ENCODE peak calls at places on chromosome 9, in nine cellular contexts. One of them, this sample, is unnamed.

GRCh38 chr9:134666801-134667200 is 25.2 kb downstream of the COL5A1 start:
- DNase-seq in GM06990: no peak
- DNase-seq in AG09309: no peak
- DNase-seq in mesenchymal stem cell: peak; percentile 72
- DNase-seq in skeletal muscle cell: no peak
- DNase-seq in CD4-positive, CD25-positive, alpha-beta regulatory T cell: no peak
- DNase-seq in right cardiac atrium: no peak
- DNase-seq in CD8-positive, alpha-beta memory T cell: no peak
- DNase-seq in adrenal gland: no peak
- DNase-seq in this sample: no peak

GRCh38 chr9:136103651-136104487 is 8.8 kb upstream of the NACC2 start:
- DNase-seq in GM06990: no peak
- DNase-seq in AG09309: no peak
- DNase-seq in mesenchymal stem cell: no peak
- DNase-seq in skeletal muscle cell: no peak
- DNase-seq in CD4-positive, CD25-positive, alpha-beta regulatory T cell: no peak
- DNase-seq in right cardiac atrium: peak; percentile 69
- DNase-seq in CD8-positive, alpha-beta memory T cell: no peak
- DNase-seq in adrenal gland: no peak
- DNase-seq in this sample: no peak

GRCh38 chr9:106859957-106860715 is 2.8 kb upstream of the ZNF462 start:
- DNase-seq in GM06990: peak; percentile 9
- DNase-seq in AG09309: no peak
- DNase-seq in mesenchymal stem cell: peak; percentile 63
- DNase-seq in skeletal muscle cell: no peak
- DNase-seq in CD4-positive, CD25-positive, alpha-beta regulatory T cell: no peak
- DNase-seq in right cardiac atrium: peak; percentile 76
- DNase-seq in CD8-positive, alpha-beta memory T cell: no peak
- DNase-seq in adrenal gland: peak; percentile 49
- DNase-seq in this sample: no peak

GRCh38 chr9:120265791-120266190 is 314.2 kb downstream of the CDK5RAP2 start:
- DNase-seq in GM06990: no peak
- DNase-seq in AG09309: no peak
- DNase-seq in mesenchymal stem cell: no peak
- DNase-seq in skeletal muscle cell: peak; percentile 12
- DNase-seq in CD4-positive, CD25-positive, alpha-beta regulatory T cell: no peak
- DNase-seq in right cardiac atrium: peak; percentile 46
- DNase-seq in CD8-positive, alpha-beta memory T cell: no peak
- DNase-seq in adrenal gland: no peak
- DNase-seq in this sample: no peak

GRCh38 chr9:113587471-113588031 is 124.0 kb downstream of the RGS3 start:
- DNase-seq in GM06990: no peak
- DNase-seq in AG09309: no peak
- DNase-seq in mesenchymal stem cell: peak; percentile 49
- DNase-seq in skeletal muscle cell: no peak
- DNase-seq in CD4-positive, CD25-positive, alpha-beta regulatory T cell: no peak
- DNase-seq in right cardiac atrium: peak; percentile 91
- DNase-seq in CD8-positive, alpha-beta memory T cell: no peak
- DNase-seq in adrenal gland: no peak
- DNase-seq in this sample: no peak

GRCh38 chr9:107929439-107929838 is 439.9 kb upstream of the KLF4 start:
- DNase-seq in GM06990: no peak
- DNase-seq in AG09309: no peak
- DNase-seq in mesenchymal stem cell: peak; percentile 80
- DNase-seq in skeletal muscle cell: peak; percentile 89
- DNase-seq in CD4-positive, CD25-positive, alpha-beta regulatory T cell: no peak
- DNase-seq in right cardiac atrium: peak; percentile 82
- DNase-seq in CD8-positive, alpha-beta memory T cell: no peak
- DNase-seq in adrenal gland: peak; percentile 39
- DNase-seq in this sample: no peak

GRCh38 chr9:115212832-115213231 is 94.9 kb upstream of the TNC start:
- DNase-seq in GM06990: no peak
- DNase-seq in AG09309: no peak
- DNase-seq in mesenchymal stem cell: no peak
- DNase-seq in skeletal muscle cell: no peak
- DNase-seq in CD4-positive, CD25-positive, alpha-beta regulatory T cell: no peak
- DNase-seq in right cardiac atrium: no peak
- DNase-seq in CD8-positive, alpha-beta memory T cell: no peak
- DNase-seq in adrenal gland: no peak
- DNase-seq in this sample: no peak

GRCh38 chr9:91534374-91534773 is 110.7 kb upstream of the NFIL3 start:
- DNase-seq in GM06990: no peak
- DNase-seq in AG09309: no peak
- DNase-seq in mesenchymal stem cell: no peak
- DNase-seq in skeletal muscle cell: no peak
- DNase-seq in CD4-positive, CD25-positive, alpha-beta regulatory T cell: no peak
- DNase-seq in right cardiac atrium: no peak
- DNase-seq in CD8-positive, alpha-beta memory T cell: no peak
- DNase-seq in adrenal gland: no peak
- DNase-seq in this sample: no peak

GRCh38 chr9:129178983-129179382 is 922 bp upstream of the IER5L start:
- DNase-seq in GM06990: no peak
- DNase-seq in AG09309: no peak
- DNase-seq in mesenchymal stem cell: peak; percentile 52
- DNase-seq in skeletal muscle cell: no peak
- DNase-seq in CD4-positive, CD25-positive, alpha-beta regulatory T cell: no peak
- DNase-seq in right cardiac atrium: peak; percentile 50
- DNase-seq in CD8-positive, alpha-beta memory T cell: no peak
- DNase-seq in adrenal gland: no peak
- DNase-seq in this sample: no peak

GRCh38 chr9:69500925-69501324 is 171.2 kb downstream of the APBA1 start:
- DNase-seq in GM06990: no peak
- DNase-seq in AG09309: no peak
- DNase-seq in mesenchymal stem cell: no peak
- DNase-seq in skeletal muscle cell: no peak
- DNase-seq in CD4-positive, CD25-positive, alpha-beta regulatory T cell: no peak
- DNase-seq in right cardiac atrium: no peak
- DNase-seq in CD8-positive, alpha-beta memory T cell: no peak
- DNase-seq in adrenal gland: no peak
- DNase-seq in this sample: no peak

GRCh38 chr9:106956971-106957370 is 94.0 kb downstream of the ZNF462 start:
- DNase-seq in GM06990: no peak
- DNase-seq in AG09309: no peak
- DNase-seq in mesenchymal stem cell: peak; percentile 63
- DNase-seq in skeletal muscle cell: peak; percentile 72
- DNase-seq in CD4-positive, CD25-positive, alpha-beta regulatory T cell: no peak
- DNase-seq in right cardiac atrium: no peak
- DNase-seq in CD8-positive, alpha-beta memory T cell: no peak
- DNase-seq in adrenal gland: no peak
- DNase-seq in this sample: no peak

GRCh38 chr9:2132484-2133082 is 117.4 kb downstream of the SMARCA2 start:
- DNase-seq in GM06990: no peak
- DNase-seq in AG09309: peak; percentile 20
- DNase-seq in mesenchymal stem cell: peak; percentile 49
- DNase-seq in skeletal muscle cell: no peak
- DNase-seq in CD4-positive, CD25-positive, alpha-beta regulatory T cell: no peak
- DNase-seq in right cardiac atrium: no peak
- DNase-seq in CD8-positive, alpha-beta memory T cell: no peak
- DNase-seq in adrenal gland: no peak
- DNase-seq in this sample: peak; percentile 11

GRCh38 chr9:127825319-127826051 is 22.8 kb downstream of the FPGS start:
- DNase-seq in GM06990: no peak
- DNase-seq in AG09309: no peak
- DNase-seq in mesenchymal stem cell: no peak
- DNase-seq in skeletal muscle cell: no peak
- DNase-seq in CD4-positive, CD25-positive, alpha-beta regulatory T cell: no peak
- DNase-seq in right cardiac atrium: peak; percentile 89
- DNase-seq in CD8-positive, alpha-beta memory T cell: no peak
- DNase-seq in adrenal gland: peak; percentile 56
- DNase-seq in this sample: no peak

GRCh38 chr9:127943011-127943662 is 5.5 kb upstream of the DPM2 start:
- DNase-seq in GM06990: no peak
- DNase-seq in AG09309: no peak
- DNase-seq in mesenchymal stem cell: no peak
- DNase-seq in skeletal muscle cell: no peak
- DNase-seq in CD4-positive, CD25-positive, alpha-beta regulatory T cell: no peak
- DNase-seq in right cardiac atrium: no peak
- DNase-seq in CD8-positive, alpha-beta memory T cell: no peak
- DNase-seq in adrenal gland: no peak
- DNase-seq in this sample: no peak

GRCh38 chr9:97502222-97502983 is 937 bp downstream of the TMOD1 start:
- DNase-seq in GM06990: peak; percentile 58
- DNase-seq in AG09309: no peak
- DNase-seq in mesenchymal stem cell: no peak
- DNase-seq in skeletal muscle cell: no peak
- DNase-seq in CD4-positive, CD25-positive, alpha-beta regulatory T cell: no peak
- DNase-seq in right cardiac atrium: peak; percentile 71
- DNase-seq in CD8-positive, alpha-beta memory T cell: no peak
- DNase-seq in adrenal gland: peak; percentile 43
- DNase-seq in this sample: no peak

GRCh38 chr9:21552244-21552825 is 70.2 kb upstream of the IFNE start:
- DNase-seq in GM06990: no peak
- DNase-seq in AG09309: no peak
- DNase-seq in mesenchymal stem cell: no peak
- DNase-seq in skeletal muscle cell: no peak
- DNase-seq in CD4-positive, CD25-positive, alpha-beta regulatory T cell: no peak
- DNase-seq in right cardiac atrium: no peak
- DNase-seq in CD8-positive, alpha-beta memory T cell: no peak
- DNase-seq in adrenal gland: no peak
- DNase-seq in this sample: no peak

GRCh38 chr9:81874926-81875325 is 53.3 kb upstream of the SPATA31D4 start:
- DNase-seq in GM06990: no peak
- DNase-seq in AG09309: no peak
- DNase-seq in mesenchymal stem cell: peak; percentile 89
- DNase-seq in skeletal muscle cell: peak; percentile 86
- DNase-seq in CD4-positive, CD25-positive, alpha-beta regulatory T cell: no peak
- DNase-seq in right cardiac atrium: no peak
- DNase-seq in CD8-positive, alpha-beta memory T cell: no peak
- DNase-seq in adrenal gland: no peak
- DNase-seq in this sample: no peak

GRCh38 chr9:92668746-92669526 is 995 bp downstream of the IPPK start:
- DNase-seq in GM06990: no peak
- DNase-seq in AG09309: no peak
- DNase-seq in mesenchymal stem cell: peak; percentile 84
- DNase-seq in skeletal muscle cell: peak; percentile 26
- DNase-seq in CD4-positive, CD25-positive, alpha-beta regulatory T cell: no peak
- DNase-seq in right cardiac atrium: peak; percentile 79
- DNase-seq in CD8-positive, alpha-beta memory T cell: peak; percentile 60
- DNase-seq in adrenal gland: peak; percentile 58
- DNase-seq in this sample: no peak

DNA sequence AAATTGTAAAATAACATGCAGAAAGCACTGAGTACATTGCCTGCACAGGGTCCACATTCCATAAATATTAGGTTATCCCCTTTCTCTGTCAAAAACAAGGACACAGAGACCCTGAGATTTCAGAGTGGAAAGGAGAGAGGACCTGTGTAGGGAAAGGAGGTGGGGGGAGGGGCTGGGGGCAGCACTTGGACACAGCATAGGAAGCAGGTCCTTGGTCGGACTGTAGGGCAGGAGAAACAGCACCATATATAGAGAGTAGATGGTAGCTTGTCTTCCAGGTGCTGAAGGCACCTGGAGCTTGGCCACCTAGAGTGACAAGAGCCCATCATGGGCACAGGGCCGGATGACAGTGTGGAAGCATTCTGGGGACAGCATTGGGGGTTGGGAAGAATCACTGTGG is 2.4 kb downstream of the TPM2 start:
- DNase-seq in GM06990: no peak
- DNase-seq in AG09309: no peak
- DNase-seq in mesenchymal stem cell: no peak
- DNase-seq in skeletal muscle cell: no peak
- DNase-seq in CD4-positive, CD25-positive, alpha-beta regulatory T cell: no peak
- DNase-seq in right cardiac atrium: peak; percentile 14
- DNase-seq in CD8-positive, alpha-beta memory T cell: no peak
- DNase-seq in adrenal gland: no peak
- DNase-seq in this sample: no peak
- H3K4me3 ChIP-seq in GM06990: no peak overlapping the region
- H3K4me3 ChIP-seq in AG09309: peak overlapping the region; percentile 81
- H3K4me3 ChIP-seq in mesenchymal stem cell: peak overlapping the region; percentile 87
- H3K4me3 ChIP-seq in skeletal muscle cell: peak overlapping the region; percentile 99
- H3K4me3 ChIP-seq in CD4-positive, CD25-positive, alpha-beta regulatory T cell: no peak overlapping the region
- H3K4me3 ChIP-seq in right cardiac atrium: peak overlapping the region; percentile 70
- H3K4me3 ChIP-seq in CD8-positive, alpha-beta memory T cell: no peak overlapping the region
- H3K4me3 ChIP-seq in adrenal gland: peak overlapping the region; percentile 7
- H3K4me3 ChIP-seq in this sample: no peak overlapping the region

GRCh38 chr9:110161940-110162339 is 46.0 kb downstream of the C9orf152 start:
- DNase-seq in GM06990: peak; percentile 23
- DNase-seq in AG09309: no peak
- DNase-seq in mesenchymal stem cell: no peak
- DNase-seq in skeletal muscle cell: no peak
- DNase-seq in CD4-positive, CD25-positive, alpha-beta regulatory T cell: no peak
- DNase-seq in right cardiac atrium: no peak
- DNase-seq in CD8-positive, alpha-beta memory T cell: no peak
- DNase-seq in adrenal gland: no peak
- DNase-seq in this sample: peak; percentile 93

GRCh38 chr9:110160163-110160562 is 47.8 kb downstream of the C9orf152 start:
- DNase-seq in GM06990: no peak
- DNase-seq in AG09309: no peak
- DNase-seq in mesenchymal stem cell: peak; percentile 78
- DNase-seq in skeletal muscle cell: no peak
- DNase-seq in CD4-positive, CD25-positive, alpha-beta regulatory T cell: no peak
- DNase-seq in right cardiac atrium: no peak
- DNase-seq in CD8-positive, alpha-beta memory T cell: no peak
- DNase-seq in adrenal gland: no peak
- DNase-seq in this sample: no peak

GRCh38 chr9:110157812-110158629 is 49.9 kb downstream of the C9orf152 start:
- DNase-seq in GM06990: no peak
- DNase-seq in AG09309: no peak
- DNase-seq in mesenchymal stem cell: no peak
- DNase-seq in skeletal muscle cell: no peak
- DNase-seq in CD4-positive, CD25-positive, alpha-beta regulatory T cell: no peak
- DNase-seq in right cardiac atrium: no peak
- DNase-seq in CD8-positive, alpha-beta memory T cell: no peak
- DNase-seq in adrenal gland: no peak
- DNase-seq in this sample: no peak

GRCh38 chr9:110156902-110157301 is 51.1 kb downstream of the C9orf152 start:
- DNase-seq in GM06990: peak; percentile 27
- DNase-seq in AG09309: peak; percentile 63
- DNase-seq in mesenchymal stem cell: peak; percentile 48
- DNase-seq in skeletal muscle cell: no peak
- DNase-seq in CD4-positive, CD25-positive, alpha-beta regulatory T cell: no peak
- DNase-seq in right cardiac atrium: no peak
- DNase-seq in CD8-positive, alpha-beta memory T cell: peak; percentile 46
- DNase-seq in adrenal gland: no peak
- DNase-seq in this sample: peak; percentile 99

GRCh38 chr9:110160685-110161084 is 47.3 kb downstream of the C9orf152 start:
- DNase-seq in GM06990: no peak
- DNase-seq in AG09309: no peak
- DNase-seq in mesenchymal stem cell: no peak
- DNase-seq in skeletal muscle cell: no peak
- DNase-seq in CD4-positive, CD25-positive, alpha-beta regulatory T cell: no peak
- DNase-seq in right cardiac atrium: no peak
- DNase-seq in CD8-positive, alpha-beta memory T cell: no peak
- DNase-seq in adrenal gland: no peak
- DNase-seq in this sample: no peak
- H3K4me3 ChIP-seq in GM06990: no peak overlapping the region
- H3K4me3 ChIP-seq in AG09309: no peak overlapping the region
- H3K4me3 ChIP-seq in mesenchymal stem cell: no peak overlapping the region
- H3K4me3 ChIP-seq in skeletal muscle cell: no peak overlapping the region
- H3K4me3 ChIP-seq in CD4-positive, CD25-positive, alpha-beta regulatory T cell: no peak overlapping the region
- H3K4me3 ChIP-seq in right cardiac atrium: no peak overlapping the region
- H3K4me3 ChIP-seq in CD8-positive, alpha-beta memory T cell: no peak overlapping the region
- H3K4me3 ChIP-seq in adrenal gland: no peak overlapping the region
- H3K4me3 ChIP-seq in this sample: no peak overlapping the region

GRCh38 chr9:14962193-14962899 is 52.1 kb upstream of the FREM1 start:
- DNase-seq in GM06990: no peak
- DNase-seq in AG09309: no peak
- DNase-seq in mesenchymal stem cell: no peak
- DNase-seq in skeletal muscle cell: no peak
- DNase-seq in CD4-positive, CD25-positive, alpha-beta regulatory T cell: no peak
- DNase-seq in right cardiac atrium: no peak
- DNase-seq in CD8-positive, alpha-beta memory T cell: no peak
- DNase-seq in adrenal gland: no peak
- DNase-seq in this sample: no peak
- H3K4me3 ChIP-seq in GM06990: no peak overlapping the region
- H3K4me3 ChIP-seq in AG09309: no peak overlapping the region
- H3K4me3 ChIP-seq in mesenchymal stem cell: no peak overlapping the region
- H3K4me3 ChIP-seq in skeletal muscle cell: no peak overlapping the region
- H3K4me3 ChIP-seq in CD4-positive, CD25-positive, alpha-beta regulatory T cell: no peak overlapping the region
- H3K4me3 ChIP-seq in right cardiac atrium: no peak overlapping the region
- H3K4me3 ChIP-seq in CD8-positive, alpha-beta memory T cell: no peak overlapping the region
- H3K4me3 ChIP-seq in adrenal gland: no peak overlapping the region
- H3K4me3 ChIP-seq in this sample: no peak overlapping the region

GRCh38 chr9:5511935-5512580 is 1.7 kb downstream of the PDCD1LG2 start:
- DNase-seq in GM06990: no peak
- DNase-seq in AG09309: no peak
- DNase-seq in mesenchymal stem cell: no peak
- DNase-seq in skeletal muscle cell: no peak
- DNase-seq in CD4-positive, CD25-positive, alpha-beta regulatory T cell: no peak
- DNase-seq in right cardiac atrium: no peak
- DNase-seq in CD8-positive, alpha-beta memory T cell: no peak
- DNase-seq in adrenal gland: no peak
- DNase-seq in this sample: no peak
- H3K4me3 ChIP-seq in GM06990: peak overlapping the region; percentile 49
- H3K4me3 ChIP-seq in AG09309: peak overlapping the region; percentile 37
- H3K4me3 ChIP-seq in mesenchymal stem cell: peak overlapping the region; percentile 84
- H3K4me3 ChIP-seq in skeletal muscle cell: peak overlapping the region; percentile 47
- H3K4me3 ChIP-seq in CD4-positive, CD25-positive, alpha-beta regulatory T cell: peak overlapping the region; percentile 74
- H3K4me3 ChIP-seq in right cardiac atrium: no peak overlapping the region
- H3K4me3 ChIP-seq in CD8-positive, alpha-beta memory T cell: no peak overlapping the region
- H3K4me3 ChIP-seq in adrenal gland: peak overlapping the region; percentile 41
- H3K4me3 ChIP-seq in this sample: no peak overlapping the region

This sample was measured in Jurkat, Clone E6-1.